ENCODE peak calls at places on chromosomes 4 and X, in six cellular contexts. B is right lobe of liver, Y is transverse colon, O is cardiac muscle cell, T is heart right ventricle, W is A549. H is an unnamed sample.

GRCh38 chr4:162699629-162700028 is 467.1 kb downstream of the NAF1 start:
- DNase-seq in Y (no peak), B (no peak), O (no peak), T (no peak), W (no peak), H (no peak)

GRCh38 chrX:13658602-13659001 is 5.7 kb downstream of the TCEANC start:
- DNase-seq in Y (no peak), W (peak; percentile 58), O (peak; percentile 68), B (no peak), T (no peak), H (no peak)

GRCh38 chr4:122854444-122854843 is 27.8 kb downstream of the FGF2 start:
- DNase-seq in T (no peak), Y (no peak), O (peak; percentile 37), W (no peak), B (no peak), H (no peak)

GRCh38 chrX:48835524-48836329 is at the start of gene PCSK1N:
- DNase-seq in W (peak; percentile 59), Y (no peak), B (no peak), T (no peak), O (no peak), H (no peak)

GRCh38 chr4:39642885-39643550 is 4.4 kb upstream of the SMIM14 start:
- DNase-seq in O (peak; percentile 84), Y (no peak), W (no peak), B (peak; percentile 63), T (no peak), H (no peak)

GRCh38 chr4:141126769-141127168 is 6.5 kb downstream of the RNF150 start:
- DNase-seq in B (no peak), T (no peak), W (no peak), O (no peak), Y (no peak), H (no peak)

GRCh38 chr4:170025523-170026252 is 507 bp downstream of the MFAP3L start:
- DNase-seq in Y (peak; percentile 11), B (peak; percentile 53), O (peak; percentile 15), W (peak; percentile 3), T (peak; percentile 27), H (no peak)

GRCh38 chr4:71833175-71833900 is 49.5 kb upstream of the GC start:
- DNase-seq in B (no peak), T (peak; percentile 9), O (no peak), W (no peak), Y (peak; percentile 41), H (peak; percentile 69)

GRCh38 chr4:75002381-75002780 is 69.5 kb downstream of the PARM1 start:
- DNase-seq in Y (no peak), O (no peak), B (no peak), T (no peak), W (no peak), H (no peak)

GRCh38 chrX:130801901-130802300 is 101.1 kb downstream of the ENOX2 start:
- DNase-seq in B (no peak), O (peak; percentile 28), W (no peak), T (no peak), Y (no peak), H (no peak)

GRCh38 chr4:55125763-55126541 is 557 bp upstream of the KDR start:
- DNase-seq in Y (no peak), T (peak; percentile 13), B (no peak), W (no peak), O (peak; percentile 34), H (no peak)

GRCh38 chrX:150929058-150929457 is 30.6 kb upstream of the CD99L2 start:
- DNase-seq in O (no peak), Y (no peak), B (no peak), T (no peak), W (no peak), H (no peak)

GRCh38 chr4:72112514-72113156 is 80.8 kb downstream of the NPFFR2 start:
- DNase-seq in O (peak; percentile 21), Y (no peak), W (peak; percentile 55), B (no peak), T (no peak), H (no peak)

GRCh38 chr4:121208571-121208970 is 44.5 kb upstream of the TNIP3 start:
- DNase-seq in O (no peak), W (no peak), B (no peak), T (no peak), Y (no peak), H (no peak)

GRCh38 chr4:85953651-85954018 is 406.2 kb downstream of the MAPK10 start:
- DNase-seq in O (peak; percentile 50), B (no peak), Y (no peak), T (no peak), W (peak; percentile 74), H (no peak)

GRCh38 chrX:50594788-50595187 is 124.2 kb upstream of the DGKK start:
- DNase-seq in W (no peak), Y (no peak), O (peak; percentile 37), T (no peak), B (no peak), H (no peak)

GRCh38 chr4:110087116-110087708 is 111.2 kb downstream of the ELOVL6 start:
- DNase-seq in T (no peak), Y (no peak), B (no peak), W (no peak), O (peak; percentile 84), H (no peak)

GRCh38 chr4:42568610-42569207 is 88.2 kb downstream of the ATP8A1 start:
- DNase-seq in Y (peak; percentile 72), O (peak; percentile 78), T (no peak), W (peak; percentile 64), B (no peak), H (no peak)

GRCh38 chrX:107710617-107711391 is 64.8 kb downstream of the TSC22D3 start:
- DNase-seq in W (peak; percentile 84), Y (peak; percentile 49), B (no peak), O (peak; percentile 95), T (no peak), H (no peak)

GRCh38 chr4:83959160-83959559 is 423.3 kb downstream of the GPAT3 start:
- DNase-seq in Y (no peak), W (no peak), B (no peak), O (no peak), T (no peak), H (no peak)

GRCh38 chrX:71565634-71566033 is 12.6 kb upstream of the GCNA start:
- DNase-seq in W (no peak), B (no peak), O (no peak), T (no peak), Y (no peak), H (no peak)

GRCh38 chrX:344371-344901 is 25.8 kb upstream of the GTPBP6 start:
- DNase-seq in Y (no peak), W (no peak), O (no peak), B (no peak), T (no peak), H (peak; percentile 56)

GRCh38 chr4:26937136-26937535 is 76.5 kb downstream of the STIM2 start:
- DNase-seq in T (no peak), W (no peak), B (no peak), O (no peak), Y (no peak), H (no peak)

GRCh38 chrX:115030635-115031034 is 13.2 kb upstream of the IL13RA2 start:
- DNase-seq in W (no peak), O (no peak), Y (peak; percentile 46), T (no peak), B (no peak), H (no peak)

GRCh38 chr4:118756429-118756828 is 71.2 kb downstream of the METTL14 start:
- DNase-seq in Y (no peak), T (no peak), B (no peak), W (no peak), O (no peak), H (no peak)
- H3K4me1 ChIP-seq in Y (peaks cover 81% of the 10 kb centered on the region), T (peaks cover 97% of the 10 kb centered on the region), B (no peaks in the 10 kb centered on the region), W (no peaks in the 10 kb centered on the region), O (peaks cover 8% of the 10 kb centered on the region), H (peaks cover 11% of the 10 kb centered on the region)

GRCh38 chrX:145178268-145178667 is 69.0 kb upstream of the SPANXN1 start:
- DNase-seq in T (no peak), Y (no peak), W (no peak), B (no peak), O (no peak), H (no peak)
- H3K9me3 ChIP-seq in T (no peaks in the 10 kb centered on the region), Y (no peaks in the 10 kb centered on the region), W (no peaks in the 10 kb centered on the region), B (no peaks in the 10 kb centered on the region), O (no peaks in the 10 kb centered on the region), H (no peaks in the 10 kb centered on the region)

DNA sequence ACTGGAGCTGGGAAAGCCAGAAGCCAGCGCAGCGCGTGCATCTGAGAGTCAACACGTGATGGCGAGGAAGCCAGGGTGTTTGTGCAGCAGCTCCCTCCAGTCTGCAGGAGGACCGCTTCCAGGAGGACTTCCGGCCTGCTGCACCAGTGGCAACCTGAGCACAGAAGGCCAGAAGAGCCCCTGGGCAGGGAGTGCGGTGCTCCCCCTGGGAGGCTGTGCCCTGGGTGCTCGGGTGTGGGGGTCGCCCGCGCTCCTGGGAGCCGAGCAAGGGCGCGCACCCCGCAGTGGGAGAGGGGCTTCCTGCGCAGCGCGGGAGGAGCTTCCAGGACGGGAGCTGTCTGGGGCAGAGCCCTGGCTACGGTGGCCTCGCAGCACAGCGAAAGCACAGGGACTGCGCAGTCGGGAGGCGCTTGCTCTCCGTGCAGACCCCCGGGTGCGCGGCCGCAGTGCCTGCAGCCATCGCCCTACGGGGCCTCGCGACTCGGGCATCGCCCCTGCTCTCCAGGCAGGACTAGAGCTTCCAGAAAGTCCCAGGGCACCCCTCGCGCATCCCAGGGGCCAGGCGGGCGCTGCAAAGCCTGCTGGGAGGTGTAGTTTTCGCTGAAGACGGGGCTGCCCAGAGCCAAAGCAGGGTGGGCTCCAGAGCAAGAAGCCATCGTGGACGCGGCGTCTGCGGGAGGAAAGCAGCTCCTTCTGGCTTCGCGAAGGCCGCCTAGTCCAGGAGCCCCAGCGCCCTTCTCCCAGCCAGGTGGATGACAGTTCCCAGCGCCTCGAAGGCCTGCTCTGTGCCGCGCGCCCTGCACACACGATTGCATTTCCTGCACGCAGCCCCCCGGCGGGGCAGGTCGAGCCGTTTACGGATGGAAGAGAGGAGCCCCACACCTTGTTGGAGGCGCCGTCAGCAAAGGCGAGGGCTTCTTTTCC is 24.1 kb upstream of the WFS1 start:
- DNase-seq in O (peak; percentile 22), Y (no peak), B (no peak), W (no peak), T (no peak), H (no peak)
- H3K4me3 ChIP-seq in O (no peak overlapping the region), Y (peak overlapping the region; percentile 34), B (no peak overlapping the region), W (no peak overlapping the region), T (peak overlapping the region; percentile 34), H (no peak overlapping the region)

GRCh38 chrX:136063340-136064079 is 78.3 kb downstream of the SLC9A6 start:
- DNase-seq in Y (no peak), T (no peak), W (no peak), O (peak; percentile 76), B (no peak), H (no peak)

GRCh38 chrX:136057567-136057966 is 72.3 kb downstream of the SLC9A6 start:
- DNase-seq in T (no peak), Y (no peak), O (no peak), W (no peak), B (no peak), H (no peak)

GRCh38 chrX:136064661-136065043 is 79.4 kb downstream of the SLC9A6 start:
- DNase-seq in Y (no peak), W (no peak), B (no peak), T (no peak), O (no peak), H (no peak)

GRCh38 chrX:136059350-136059749 is 74.1 kb downstream of the SLC9A6 start:
- DNase-seq in T (no peak), Y (no peak), O (no peak), W (no peak), B (no peak), H (no peak)

DNA sequence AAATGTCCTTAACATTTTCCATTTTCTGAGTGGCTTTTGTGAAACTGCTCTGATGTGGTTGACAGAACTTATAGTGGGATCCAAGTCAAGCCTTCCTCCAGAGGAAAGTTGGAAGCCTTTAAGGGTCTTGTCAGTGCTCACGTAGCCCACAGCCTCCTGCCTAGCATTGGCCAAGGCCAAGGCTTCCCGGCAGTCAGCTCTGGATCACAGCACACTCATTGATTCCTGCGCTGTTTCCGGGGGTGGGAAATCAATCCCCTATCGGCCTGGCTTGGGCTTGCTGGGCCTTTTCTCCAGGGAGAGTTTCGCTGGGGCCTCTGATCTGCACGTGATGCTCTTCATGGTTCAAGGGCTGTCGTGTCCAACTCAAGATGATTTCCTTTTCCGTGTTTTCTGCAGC is 76.1 kb downstream of the SLC9A6 start:
- DNase-seq in T (peak; percentile 14), O (no peak), B (no peak), W (no peak), Y (no peak), H (no peak)
- H3K4me1 ChIP-seq in T (peaks cover 23% of the 10 kb centered on the region), O (no peaks in the 10 kb centered on the region), B (no peaks in the 10 kb centered on the region), W (no peaks in the 10 kb centered on the region), Y (peaks cover 11% of the 10 kb centered on the region), H (no peaks in the 10 kb centered on the region)